ENCODE peak calls at places on chromosomes 11 and 22, in nine cellular contexts. C is bronchial epithelial cell, V is WTC11, S is endothelial cell, U is cardiac fibroblast, T is choroid plexus epithelial cell, R is CD14-positive monocyte, M is AG04449, O is fibroblast of pulmonary artery. N is an unnamed sample.
A peak's percentile ranks its signal among the peaks of the same experiment; 100 is the strongest.

GRCh38 chr11:130897262-130898182 is 18.8 kb downstream of the SNX19 start:
- DNase-seq in C (peak; percentile 86), V (no peak), S (no peak), U (peak; percentile 97), T (peak; percentile 64), R (no peak), M (peak; percentile 94), O (peak; percentile 98), N (no peak)

GRCh38 chr11:45145421-45146071 is 893 bp upstream of the PRDM11 start:
- DNase-seq in C (peak; percentile 29), V (peak; percentile 83), S (peak; percentile 38), U (peak; percentile 70), T (peak; percentile 72), R (no peak), M (no peak), O (peak; percentile 56), N (no peak)

GRCh38 chr22:47055921-47056320 is 293.5 kb downstream of the TBC1D22A start:
- DNase-seq in C (no peak), V (no peak), S (no peak), U (no peak), T (no peak), R (no peak), M (no peak), O (no peak), N (no peak)

GRCh38 chr11:36478700-36479329 is 31.3 kb downstream of the TRAF6 start:
- DNase-seq in C (peak; percentile 49), V (no peak), S (peak; percentile 33), U (peak; percentile 76), T (peak; percentile 81), R (no peak), M (no peak), O (peak; percentile 80), N (peak; percentile 58)

GRCh38 chr11:128579790-128580504 is 7.4 kb downstream of the ETS1 start:
- DNase-seq in C (peak; percentile 85), V (no peak), S (no peak), U (no peak), T (peak; percentile 49), R (peak; percentile 53), M (no peak), O (no peak), N (no peak)

GRCh38 chr11:75814369-75814685 is 683 bp upstream of the UVRAG start:
- DNase-seq in C (peak; percentile 77), V (no peak), S (no peak), U (no peak), T (no peak), R (no peak), M (no peak), O (no peak), N (no peak)

GRCh38 chr22:49068861-49069260 is 758.8 kb downstream of the BRD1 start:
- DNase-seq in C (no peak), V (no peak), S (no peak), U (no peak), T (no peak), R (no peak), M (no peak), O (no peak), N (no peak)

GRCh38 chr22:33913188-33913587 is 7.1 kb downstream of the LARGE1 start:
- DNase-seq in C (no peak), V (no peak), S (no peak), U (no peak), T (no peak), R (no peak), M (no peak), O (no peak), N (no peak)

GRCh38 chr11:77413850-77414249 is 60.0 kb downstream of the PAK1 start:
- DNase-seq in C (no peak), V (no peak), S (no peak), U (no peak), T (no peak), R (no peak), M (no peak), O (no peak), N (no peak)
- TF ChIP-seq CTCF in C (no peak), V (no peak), S (no peak), U (no peak), T (no peak), R (no peak), M (no peak), O (no peak), N (peak; percentile 21)

DNA sequence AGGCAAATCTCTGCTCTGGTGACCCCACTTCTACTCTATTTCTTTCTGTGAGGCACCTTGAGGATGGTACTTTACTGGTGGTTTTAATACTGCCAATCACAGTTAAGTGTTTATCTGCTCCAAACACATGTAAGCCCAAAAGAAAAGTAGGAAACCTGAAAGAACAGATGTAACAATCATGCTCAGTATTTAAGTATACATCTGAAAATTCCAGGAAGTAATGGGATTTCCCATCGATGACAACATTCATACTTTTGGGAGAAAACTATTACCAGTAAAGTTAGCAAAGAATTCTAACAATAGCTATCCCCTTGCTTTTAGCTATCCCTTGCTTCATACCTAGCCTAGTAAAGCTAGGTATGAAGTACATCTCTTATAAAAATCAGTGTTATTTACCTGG is 15.9 kb downstream of the CDON start:
- DNase-seq in C (no peak), V (no peak), S (no peak), U (no peak), T (no peak), R (no peak), M (no peak), O (no peak), N (no peak)
- TF ChIP-seq CTCF in C (no peak), V (no peak), S (no peak), U (no peak), T (no peak), R (no peak), M (no peak), O (no peak), N (no peak)

GRCh38 chr11:89498845-89499448 is 7.8 kb upstream of the NOX4 start:
- DNase-seq in C (no peak), V (peak; percentile 37), S (no peak), U (no peak), T (no peak), R (no peak), M (no peak), O (no peak), N (no peak)
- TF ChIP-seq CTCF in C (no peak), V (peak; percentile 64), S (peak; percentile 62), U (peak; percentile 5), T (peak; percentile 14), R (no peak), M (no peak), O (peak; percentile 7), N (no peak)

DNA sequence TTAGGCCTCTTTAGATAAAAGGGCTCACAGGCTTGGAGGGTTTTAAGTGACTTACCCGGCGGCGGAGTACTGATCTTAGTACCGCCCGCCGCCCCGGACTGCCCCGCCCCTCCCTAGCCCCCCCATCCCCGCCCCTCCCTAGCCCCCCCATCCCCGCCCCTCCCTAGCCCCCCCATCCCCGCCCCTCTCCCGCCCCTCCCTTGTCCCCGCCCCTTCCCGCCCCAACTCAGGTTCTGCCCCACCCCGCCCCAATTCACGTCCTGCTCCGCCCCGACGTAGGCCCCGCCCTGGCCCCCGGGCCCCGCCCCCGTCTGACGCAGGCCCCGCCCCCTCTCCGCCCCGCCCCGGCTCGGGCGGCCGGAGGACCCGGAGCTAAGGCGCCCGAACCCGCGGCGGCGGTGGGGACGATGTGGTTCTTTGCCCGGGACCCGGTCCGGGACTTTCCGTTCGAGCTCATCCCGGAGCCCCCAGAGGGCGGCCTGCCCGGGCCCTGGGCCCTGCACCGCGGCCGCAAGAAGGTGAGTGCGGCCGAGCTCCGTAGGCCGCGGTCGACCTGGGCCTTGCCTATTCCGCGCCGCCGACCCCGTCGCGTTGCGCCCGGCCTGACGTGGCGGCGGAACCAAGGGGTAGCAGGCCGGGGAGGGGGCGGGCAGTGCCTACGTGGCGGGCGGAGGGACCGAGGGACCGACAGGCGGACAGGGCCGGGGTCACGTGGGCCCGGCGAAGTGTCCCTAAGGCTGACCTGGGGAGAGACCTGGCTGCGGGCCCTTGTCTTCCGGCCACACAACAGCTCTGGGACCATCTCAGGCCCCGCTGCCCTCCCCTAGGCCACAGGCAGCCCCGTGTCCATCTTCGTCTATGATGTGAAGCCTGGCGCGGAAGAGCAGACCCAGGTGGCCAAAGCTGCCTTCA is at the start of gene SCYL1:
- DNase-seq in C (no peak), V (peak; percentile 78), S (peak; percentile 85), U (peak; percentile 92), T (peak; percentile 89), R (peak; percentile 71), M (no peak), O (peak; percentile 83), N (peak; percentile 77)
- TF ChIP-seq CTCF in C (no peak), V (no peak), S (no peak), U (no peak), T (no peak), R (no peak), M (no peak), O (no peak), N (no peak)

DNA sequence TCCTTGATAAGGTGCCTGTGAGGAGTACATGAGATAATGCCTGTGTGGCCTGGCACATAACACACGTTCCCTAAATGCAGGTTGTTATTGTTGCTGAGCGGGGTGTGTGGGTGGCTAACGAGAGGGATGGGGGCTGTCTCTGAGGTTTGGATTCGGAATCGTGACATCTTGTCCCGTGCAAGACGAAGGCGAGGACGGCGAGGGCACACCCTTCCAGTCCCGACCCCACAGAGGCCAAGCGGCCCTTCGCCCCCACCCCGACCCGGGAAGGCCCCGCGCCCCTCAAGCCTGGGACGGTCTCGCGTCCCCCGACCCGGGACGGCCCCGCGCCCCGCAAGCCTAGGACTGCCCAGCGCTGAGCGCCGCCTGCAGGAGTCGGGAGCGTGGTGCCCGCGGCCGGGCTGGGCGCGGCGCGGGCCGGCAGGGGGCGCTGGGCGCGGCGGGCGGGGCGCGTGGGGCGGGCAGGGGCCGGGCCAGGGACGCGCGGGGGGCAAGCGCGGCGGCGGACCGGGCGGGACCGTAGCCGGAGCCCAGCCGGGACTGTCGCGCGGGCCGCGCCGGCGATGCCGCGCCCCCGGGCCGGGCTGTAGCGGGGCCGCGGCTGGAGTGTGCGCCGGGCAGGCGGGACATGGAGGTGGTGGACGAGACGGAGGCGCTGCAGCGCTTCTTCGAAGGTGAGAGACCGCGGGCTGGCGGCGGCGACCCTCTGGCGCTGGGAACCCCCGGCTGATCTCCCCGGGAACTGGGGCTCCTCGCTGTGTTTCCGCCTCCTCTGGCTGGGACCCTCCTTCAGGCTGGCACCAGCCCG is at the start of gene MYRF:
- DNase-seq in C (no peak), V (peak; percentile 68), S (peak; percentile 84), U (peak; percentile 42), T (no peak), R (no peak), M (no peak), O (peak; percentile 35), N (peak; percentile 52)
- TF ChIP-seq CTCF in C (peak; percentile 58), V (no peak), S (peak; percentile 33), U (peak; percentile 30), T (peak; percentile 45), R (peak; percentile 62), M (peak; percentile 75), O (peak; percentile 30), N (peak; percentile 80)

N was measured in WERI-Rb-1.